ENCODE peak calls at places on chromosomes 2 and 18, in ten cellular contexts. G, U, F, O, H, M, K, E, C and B are unnamed samples.

GRCh38 chr18:49175071-49175470 is 224.3 kb upstream of the SMAD7 start:
- DNase-seq in U (no peak), K (no peak), C (no peak), G (no peak), F (no peak), H (no peak), E (no peak), M (no peak), O (no peak), B (no peak)

GRCh38 chr18:69326094-69326493 is 74.6 kb upstream of the DOK6 start:
- DNase-seq in M (peak), O (no peak), H (no peak), E (no peak), U (no peak), G (no peak), K (no peak), F (no peak), C (no peak), B (no peak)

GRCh38 chr2:151262629-151263028 is 966 bp upstream of the RBM43 start:
- DNase-seq in G (no peak), O (no peak), U (no peak), M (no peak), E (no peak), F (no peak), H (no peak), K (no peak), C (no peak), B (no peak)

GRCh38 chr2:73931531-73932500 is 5.1 kb downstream of the DGUOK start:
- DNase-seq in F (no peak), G (peak), K (no peak), E (no peak), H (no peak), M (no peak), U (no peak), O (peak), C (peak), B (no peak)

GRCh38 chr18:49139726-49140125 is 189.0 kb upstream of the SMAD7 start:
- DNase-seq in O (no peak), H (no peak), G (no peak), C (no peak), F (no peak), U (no peak), K (no peak), M (peak), E (no peak), B (no peak)

GRCh38 chr2:67854103-67854502 is 208.7 kb downstream of the C1D start:
- DNase-seq in U (no peak), C (no peak), E (no peak), H (no peak), G (no peak), M (peak), O (no peak), F (no peak), K (no peak), B (no peak)

GRCh38 chr2:201257381-201257940 is 2.9 kb upstream of the CASP8 start:
- DNase-seq in M (no peak), K (peak), U (no peak), E (no peak), F (no peak), H (no peak), C (peak), G (peak), O (peak), B (no peak)

GRCh38 chr2:98912221-98912851 is 23.7 kb downstream of the CRACDL start:
- DNase-seq in C (peak), K (no peak), M (peak), U (peak), E (peak), F (peak), O (peak), H (peak), G (no peak), B (peak)

GRCh38 chr2:236177967-236178909 is 10.1 kb upstream of the GBX2 start:
- DNase-seq in U (peak), G (no peak), K (no peak), F (peak), E (no peak), C (peak), H (peak), O (peak), M (peak), B (no peak)

GRCh38 chr2:191617589-191617988 is 60.3 kb upstream of the NABP1 start:
- DNase-seq in U (no peak), H (no peak), C (no peak), F (no peak), M (no peak), G (peak), E (no peak), O (no peak), K (peak), B (no peak)

GRCh38 chr18:2330764-2331163 is 240.5 kb downstream of the METTL4 start:
- DNase-seq in G (no peak), H (no peak), O (no peak), M (no peak), E (no peak), K (no peak), C (no peak), F (no peak), U (no peak), B (no peak)

GRCh38 chr2:173680574-173680973 is 284.6 kb downstream of the SP3 start:
- DNase-seq in O (no peak), C (no peak), E (no peak), F (no peak), G (no peak), U (no peak), H (no peak), M (no peak), K (no peak), B (no peak)

GRCh38 chr2:94980406-94980805 is 45.1 kb upstream of the MAL start:
- DNase-seq in O (no peak), F (no peak), U (no peak), E (no peak), G (no peak), K (no peak), M (no peak), C (no peak), H (no peak), B (no peak)

GRCh38 chr2:232634319-232635150 is 1.1 kb downstream of the EFHD1 start:
- DNase-seq in U (peak), K (no peak), F (no peak), M (no peak), E (no peak), O (no peak), G (no peak), H (no peak), C (no peak), B (no peak)

GRCh38 chr2:138707424-138708074 is 72.6 kb downstream of the NXPH2 start:
- DNase-seq in M (no peak), E (peak), C (peak), K (no peak), G (no peak), U (no peak), H (no peak), O (peak), F (no peak), B (no peak)

GRCh38 chr2:191064590-191064989 is 50.6 kb upstream of the STAT1 start:
- DNase-seq in M (no peak), H (no peak), F (no peak), K (no peak), U (no peak), G (peak), E (no peak), O (no peak), C (no peak), B (no peak)

GRCh38 chr18:59848002-59848401 is 51.8 kb upstream of the PMAIP1 start:
- DNase-seq in K (no peak), M (peak), C (no peak), G (no peak), O (no peak), U (no peak), H (no peak), F (peak), E (no peak), B (no peak)

GRCh38 chr2:85236107-85236506 is 91.7 kb downstream of the TGOLN2 start:
- DNase-seq in U (no peak), C (no peak), K (no peak), G (no peak), O (no peak), E (no peak), F (no peak), H (no peak), M (no peak), B (no peak)

GRCh38 chr2:113602869-113603466 is 24.1 kb upstream of the RABL2A start:
- DNase-seq in G (no peak), H (no peak), M (no peak), E (no peak), O (no peak), C (no peak), K (no peak), F (no peak), U (no peak), B (no peak)

GRCh38 chr2:220192994-220193753 is 565.7 kb downstream of the SLC4A3 start:
- DNase-seq in E (no peak), H (no peak), M (no peak), G (no peak), K (no peak), O (peak), F (no peak), C (no peak), U (no peak), B (no peak)